ENCODE peak calls at places on chromosomes 1 and 21, in eight cellular contexts. B is IMR-90, D is adrenal gland, R is breast epithelium, A is body of pancreas, F is A549, M is prostate gland, H is tibial nerve. E is an unnamed sample.
A peak's percentile ranks its signal among the peaks of the same experiment; 100 is the strongest.

GRCh38 chr1:241518447-241519307 is 878 bp downstream of the FH start:
- DNase-seq in B (peak; percentile 25), D (peak; percentile 35), R (no peak), A (no peak), F (no peak), M (no peak), H (no peak), E (no peak)

GRCh38 chr1:243732627-243733026 is 117.4 kb downstream of the AKT3 start:
- DNase-seq in B (no peak), D (no peak), R (no peak), A (no peak), F (no peak), M (no peak), H (no peak), E (no peak)

GRCh38 chr1:87279966-87280535 is 48.6 kb upstream of the LMO4 start:
- DNase-seq in B (peak; percentile 16), D (no peak), R (no peak), A (no peak), F (peak; percentile 14), M (no peak), H (no peak), E (no peak)

GRCh38 chr1:227317541-227318002 is 720 bp downstream of the CDC42BPA start:
- DNase-seq in B (peak; percentile 61), D (peak; percentile 51), R (peak; percentile 31), A (peak; percentile 60), F (peak; percentile 74), M (peak; percentile 42), H (no peak), E (peak; percentile 27)

GRCh38 chr21:40548134-40548533 is 298.8 kb downstream of the DSCAM start:
- DNase-seq in B (no peak), D (no peak), R (no peak), A (no peak), F (no peak), M (no peak), H (no peak), E (no peak)

GRCh38 chr1:1282998-1283397 is 2.8 kb downstream of the SCNN1D start:
- DNase-seq in B (peak; percentile 55), D (no peak), R (no peak), A (no peak), F (no peak), M (no peak), H (no peak), E (no peak)

GRCh38 chr1:154996966-154997701 is 3.7 kb downstream of the LENEP start:
- DNase-seq in B (no peak), D (no peak), R (no peak), A (no peak), F (no peak), M (no peak), H (no peak), E (no peak)

GRCh38 chr1:19610282-19610978 is 33.7 kb upstream of the NBL1 start:
- DNase-seq in B (peak; percentile 58), D (no peak), R (no peak), A (no peak), F (no peak), M (no peak), H (no peak), E (no peak)

GRCh38 chr1:179241716-179242115 is 12.2 kb upstream of the ABL2 start:
- DNase-seq in B (no peak), D (no peak), R (no peak), A (no peak), F (no peak), M (no peak), H (no peak), E (no peak)

GRCh38 chr1:53656916-53657170 is 82.1 kb downstream of the GLIS1 start:
- DNase-seq in B (no peak), D (no peak), R (no peak), A (no peak), F (no peak), M (no peak), H (no peak), E (no peak)

GRCh38 chr1:21254335-21254951 is 35.8 kb downstream of the ECE1 start:
- DNase-seq in B (peak; percentile 33), D (no peak), R (no peak), A (peak; percentile 67), F (no peak), M (no peak), H (no peak), E (peak; percentile 28)

GRCh38 chr1:75727571-75727970 is 3.1 kb downstream of the ACADM start:
- DNase-seq in B (no peak), D (no peak), R (no peak), A (no peak), F (no peak), M (no peak), H (no peak), E (no peak)

GRCh38 chr1:23167353-23168078 is 1.1 kb downstream of the LUZP1 start:
- DNase-seq in B (peak; percentile 64), D (peak; percentile 56), R (peak; percentile 43), A (peak; percentile 59), F (no peak), M (peak; percentile 51), H (no peak), E (no peak)

GRCh38 chr1:30750751-30751291 is 6.8 kb downstream of the LAPTM5 start:
- DNase-seq in B (no peak), D (no peak), R (no peak), A (no peak), F (no peak), M (no peak), H (no peak), E (no peak)
- TF ChIP-seq POLR2A in B (no peak), D (no peak), R (no peak), A (no peak), F (no peak), M (no peak), H (no peak), E (no peak)

DNA sequence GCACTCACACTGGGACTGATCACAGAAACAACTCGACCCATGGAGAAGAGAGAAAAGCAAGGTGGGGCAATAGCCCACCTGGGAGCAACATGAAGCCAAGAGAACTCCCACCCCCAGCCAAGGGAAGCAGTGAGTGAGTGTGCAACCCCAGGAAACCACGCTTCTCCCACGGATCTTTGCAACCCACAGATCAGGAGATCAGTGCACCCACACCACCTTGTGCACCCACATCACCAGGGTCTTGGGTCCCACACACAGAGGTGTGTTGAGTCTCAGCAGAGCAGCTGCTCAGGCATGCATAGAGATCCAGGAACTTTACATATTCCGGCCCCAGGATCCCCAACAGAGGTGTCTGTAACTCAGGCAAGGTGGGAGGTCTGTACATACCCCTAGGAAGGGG is 17.2 kb upstream of the PRDX6 start:
- DNase-seq in B (no peak), D (no peak), R (no peak), A (no peak), F (no peak), M (no peak), H (no peak), E (no peak)
- H3K4me3 ChIP-seq in B (no peak overlapping the region), D (no peak overlapping the region), R (no peak overlapping the region), A (no peak overlapping the region), F (no peak overlapping the region), M (no peak overlapping the region), H (no peak overlapping the region), E (no peak overlapping the region)

GRCh38 chr1:3664700-3665375 is 12.5 kb downstream of the TP73 start:
- DNase-seq in B (no peak), D (no peak), R (no peak), A (no peak), F (no peak), M (no peak), H (no peak), E (no peak)
- H3K9me3 ChIP-seq in B (no peaks in the 10 kb centered on the region), D (no peaks in the 10 kb centered on the region), R (no peaks in the 10 kb centered on the region), A (no peaks in the 10 kb centered on the region), F (no peaks in the 10 kb centered on the region), M (no peaks in the 10 kb centered on the region), H (no peaks in the 10 kb centered on the region), E (no peaks in the 10 kb centered on the region)

DNA sequence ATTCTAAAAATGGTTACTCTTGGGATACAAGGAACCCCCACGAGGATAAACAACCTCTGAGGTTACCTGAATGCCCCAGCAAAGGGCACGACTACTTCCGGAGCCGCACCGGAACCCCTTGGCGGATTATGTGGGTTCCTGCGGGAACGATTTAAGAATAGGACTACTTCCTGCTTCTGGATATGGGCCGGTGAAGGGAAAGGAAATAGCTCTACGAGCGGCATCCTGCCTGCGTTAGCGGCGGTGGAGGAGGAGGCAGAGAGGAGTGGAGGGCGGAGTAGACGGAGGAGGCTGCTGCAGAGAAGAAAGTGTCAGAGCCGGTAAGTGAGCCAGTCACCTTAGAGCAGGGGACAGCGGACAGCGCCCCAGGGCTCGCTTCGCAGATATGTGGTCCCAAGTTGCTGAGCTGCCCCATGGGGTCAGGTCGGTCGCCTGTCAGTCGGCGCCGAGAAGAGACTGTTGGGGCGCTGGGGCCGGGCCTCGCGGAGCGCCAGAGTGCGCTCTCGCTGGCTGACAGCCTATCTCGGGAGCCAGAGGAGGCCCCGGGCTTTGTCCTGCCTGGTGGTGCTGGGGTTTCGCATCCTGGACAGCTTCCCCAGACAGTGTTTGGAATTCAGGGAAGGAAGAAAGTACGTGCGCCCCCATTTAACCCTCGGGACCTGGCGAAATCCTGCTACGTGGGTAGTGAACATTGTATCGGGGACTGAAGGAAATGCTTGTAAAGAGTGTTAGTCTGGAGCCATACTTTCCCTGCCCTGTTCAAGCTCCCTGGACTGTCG is at the start of gene KLHL20:
- DNase-seq in B (peak; percentile 90), D (peak; percentile 86), R (peak; percentile 69), A (peak; percentile 86), F (peak; percentile 93), M (peak; percentile 71), H (peak; percentile 39), E (peak; percentile 75)
- TF ChIP-seq POLR2A in B (peak; percentile 65), D (peak; percentile 70), R (no peak), A (peak; percentile 37), F (peak; percentile 90), M (peak; percentile 56), H (no peak), E (peak; percentile 61)

GRCh38 chr21:42613756-42614155 is 39.7 kb upstream of the PDE9A start:
- DNase-seq in B (no peak), D (no peak), R (no peak), A (no peak), F (no peak), M (no peak), H (no peak), E (no peak)

GRCh38 chr21:42614391-42614790 is 39.0 kb upstream of the PDE9A start:
- DNase-seq in B (no peak), D (no peak), R (peak; percentile 37), A (no peak), F (no peak), M (no peak), H (no peak), E (no peak)

GRCh38 chr21:42616366-42617340 is 36.8 kb upstream of the PDE9A start:
- DNase-seq in B (no peak), D (no peak), R (no peak), A (no peak), F (no peak), M (no peak), H (no peak), E (no peak)

GRCh38 chr21:42615924-42616323 is 37.5 kb upstream of the PDE9A start:
- DNase-seq in B (no peak), D (no peak), R (no peak), A (no peak), F (no peak), M (no peak), H (no peak), E (no peak)

GRCh38 chr21:42614811-42615342 is 38.5 kb upstream of the PDE9A start:
- DNase-seq in B (no peak), D (no peak), R (peak; percentile 74), A (peak; percentile 56), F (peak; percentile 50), M (peak; percentile 81), H (no peak), E (no peak)
- H3K4me3 ChIP-seq in B (no peak overlapping the region), D (no peak overlapping the region), R (peak overlapping the region; percentile 47), A (no peak overlapping the region), F (no peak overlapping the region), M (no peak overlapping the region), H (no peak overlapping the region), E (no peak overlapping the region)